ENCODE peak calls at places on chromosomes 4 and X, in six cellular contexts. R is HCT116, P is astrocyte of the spinal cord, H is fibroblast of the aortic adventitia, K is fibroblast of mammary gland, V is cardiac fibroblast. L is an unnamed sample.

GRCh38 chr4:156971623-156972369 is at the start of gene PDGFC:
- DNase-seq in H (peak; percentile 52), P (peak; percentile 83), V (peak; percentile 78), K (peak; percentile 61), R (no peak), L (no peak)

GRCh38 chr4:26233350-26233749 is 87.5 kb upstream of the RBPJ start:
- DNase-seq in V (no peak), K (no peak), R (no peak), P (no peak), H (no peak), L (no peak)

GRCh38 chr4:104989363-104989762 is 157.3 kb upstream of the TET2 start:
- DNase-seq in K (peak; percentile 47), V (peak; percentile 5), R (no peak), P (peak; percentile 62), H (peak; percentile 6), L (no peak)

GRCh38 chr4:76011700-76012387 is 4.5 kb upstream of the CXCL9 start:
- DNase-seq in H (peak; percentile 84), P (peak; percentile 71), R (no peak), V (peak; percentile 71), K (peak; percentile 86), L (no peak)

GRCh38 chr4:160701671-160702070 is 1462.1 kb downstream of the FSTL5 start:
- DNase-seq in P (no peak), R (no peak), V (no peak), K (no peak), H (no peak), L (no peak)

GRCh38 chr4:26034849-26035248 is 120.8 kb downstream of the SMIM20 start:
- DNase-seq in K (no peak), R (no peak), H (no peak), V (no peak), P (no peak), L (no peak)

GRCh38 chr4:183478926-183479325 is 25.9 kb upstream of the ING2 start:
- DNase-seq in P (no peak), V (no peak), H (peak; percentile 16), K (peak; percentile 25), R (no peak), L (no peak)

GRCh38 chrX:119646515-119646914 is 40.3 kb upstream of the NKRF start:
- DNase-seq in H (no peak), R (no peak), P (no peak), V (no peak), K (no peak), L (no peak)

GRCh38 chrX:37787353-37787869 is 7.6 kb downstream of the CYBB start:
- DNase-seq in H (no peak), R (no peak), K (no peak), V (no peak), P (no peak), L (no peak)

GRCh38 chrX:97863261-97863660 is 979.6 kb downstream of the RPA4 start:
- DNase-seq in R (no peak), K (no peak), V (no peak), H (no peak), P (no peak), L (no peak)

GRCh38 chr4:27366424-27366823 is 505.8 kb downstream of the STIM2 start:
- DNase-seq in K (peak; percentile 87), V (peak; percentile 3), R (no peak), P (peak; percentile 92), H (peak; percentile 97), L (no peak)

GRCh38 chr4:54499308-54500074 is 158.3 kb upstream of the KIT start:
- DNase-seq in V (no peak), K (no peak), R (no peak), P (peak; percentile 79), H (no peak), L (no peak)

GRCh38 chr4:17236686-17237085 is 275.2 kb downstream of the QDPR start:
- DNase-seq in V (peak; percentile 31), H (peak; percentile 74), K (peak; percentile 81), P (peak; percentile 37), R (no peak), L (no peak)

GRCh38 chrX:327660-328126 is 9.1 kb upstream of the GTPBP6 start:
- DNase-seq in V (no peak), P (no peak), R (no peak), H (no peak), K (no peak), L (no peak)

GRCh38 chr4:336099-336892 is 1.3 kb upstream of the ZNF141 start:
- DNase-seq in R (no peak), V (peak; percentile 22), P (no peak), K (peak; percentile 14), H (peak; percentile 2), L (no peak)

GRCh38 chr4:40718571-40718970 is 31.2 kb upstream of the NSUN7 start:
- DNase-seq in H (no peak), P (no peak), V (no peak), K (no peak), R (no peak), L (no peak)

GRCh38 chr4:18366136-18366535 is 344.6 kb upstream of the LCORL start:
- DNase-seq in V (no peak), K (no peak), P (no peak), H (no peak), R (no peak), L (no peak)

GRCh38 chr4:77820836-77821561 is 1.8 kb upstream of the CNOT6L start:
- DNase-seq in P (no peak), V (peak; percentile 13), H (peak; percentile 56), R (no peak), K (peak; percentile 14), L (no peak)

GRCh38 chr4:86757468-86757867 is 91.7 kb downstream of the SLC10A6 start:
- DNase-seq in H (no peak), P (no peak), V (no peak), K (no peak), R (no peak), L (no peak)

GRCh38 chr4:186029731-186030421 is 39.1 kb upstream of the TLR3 start:
- DNase-seq in H (peak; percentile 93), R (no peak), K (peak; percentile 9), P (peak; percentile 69), V (peak; percentile 94), L (no peak)

GRCh38 chrX:49209434-49210251 is 9.7 kb upstream of the SYP start:
- DNase-seq in R (no peak), V (no peak), P (no peak), H (no peak), K (peak; percentile 26), L (no peak)

GRCh38 chrX:44019911-44020310 is 46.7 kb upstream of the NDP start:
- DNase-seq in R (no peak), H (no peak), P (no peak), K (no peak), V (no peak), L (no peak)

GRCh38 chrX:24435038-24435437 is 30.0 kb upstream of the PDK3 start:
- DNase-seq in P (no peak), V (no peak), K (no peak), R (no peak), H (no peak), L (no peak)

GRCh38 chrX:38192007-38192625 is 28.6 kb downstream of the SRPX start:
- DNase-seq in V (no peak), H (no peak), K (peak; percentile 29), P (no peak), R (no peak), L (no peak)

GRCh38 chrX:129553619-129554288 is 13.7 kb downstream of the OCRL start:
- DNase-seq in V (no peak), P (no peak), K (no peak), H (no peak), R (no peak), L (peak; percentile 18)

GRCh38 chr4:990746-991367 is 2.3 kb downstream of the SLC26A1 start:
- DNase-seq in R (no peak), P (no peak), H (no peak), K (no peak), V (no peak), L (no peak)

GRCh38 chr4:94344457-94344856 is 1.8 kb upstream of the HPGDS start:
- DNase-seq in H (no peak), R (no peak), P (no peak), K (no peak), V (no peak), L (no peak)

GRCh38 chr4:118776166-118776954 is 59.6 kb downstream of the SEC24D start:
- DNase-seq in K (peak; percentile 68), V (peak; percentile 83), R (no peak), H (peak; percentile 87), P (peak; percentile 68), L (no peak)

GRCh38 chr4:115596265-115597001 is 483.0 kb upstream of the NDST4 start:
- DNase-seq in R (no peak), P (no peak), H (no peak), V (no peak), K (no peak), L (no peak)
- H3K4me3 ChIP-seq in R (no peak overlapping the region), P (no peak overlapping the region), H (no peak overlapping the region), V (no peak overlapping the region), K (no peak overlapping the region), L (no peak overlapping the region)

GRCh38 chrX:74925210-74926088 is at the start of gene NEXMIF:
- DNase-seq in K (peak; percentile 7), V (peak; percentile 13), H (no peak), P (no peak), R (no peak), L (no peak)
- TF ChIP-seq CTCF in K (no peak), V (peak; percentile 14), H (peak; percentile 12), P (peak; percentile 18), R (no peak), L (peak; percentile 30)

DNA sequence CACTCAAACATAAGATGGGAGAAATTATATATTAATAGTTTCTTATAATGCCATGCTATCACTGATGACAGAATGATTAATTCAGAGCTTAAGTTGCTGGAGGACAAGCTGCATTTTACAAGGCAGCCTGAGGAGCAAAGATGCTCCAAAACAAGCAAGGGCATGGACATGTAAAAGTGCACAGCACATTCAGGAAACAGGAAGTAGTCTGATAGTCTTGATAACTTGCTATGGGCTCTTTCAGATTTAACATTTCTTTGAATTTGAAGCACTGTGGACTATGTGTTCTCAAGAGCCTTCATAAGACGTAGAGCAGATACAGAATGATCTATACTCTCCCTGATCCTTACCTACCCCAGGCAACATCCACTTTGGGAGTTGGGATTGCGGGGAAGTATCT is 50.0 kb downstream of the AMMECR1 start:
- DNase-seq in H (no peak), K (no peak), P (no peak), R (no peak), V (no peak), L (no peak)
- H3K4me3 ChIP-seq in H (no peak overlapping the region), K (no peak overlapping the region), P (no peak overlapping the region), R (no peak overlapping the region), V (no peak overlapping the region), L (no peak overlapping the region)

GRCh38 chr4:182091128-182091527 is 152.1 kb upstream of the TENM3 start:
- DNase-seq in R (no peak), K (no peak), V (no peak), H (no peak), P (no peak), L (no peak)

GRCh38 chr4:182090186-182090585 is 153.0 kb upstream of the TENM3 start:
- DNase-seq in V (no peak), H (no peak), R (no peak), K (no peak), P (no peak), L (no peak)

GRCh38 chr4:182085051-182085480 is 158.1 kb upstream of the TENM3 start:
- DNase-seq in V (no peak), P (peak; percentile 78), R (no peak), K (no peak), H (no peak), L (no peak)

GRCh38 chr4:182093431-182093831 is 149.8 kb upstream of the TENM3 start:
- DNase-seq in K (no peak), H (no peak), P (peak; percentile 36), R (no peak), V (no peak), L (no peak)

GRCh38 chr4:182089326-182089725 is 153.9 kb upstream of the TENM3 start:
- DNase-seq in R (peak; percentile 2), H (peak; percentile 17), P (no peak), K (peak; percentile 22), V (no peak), L (no peak)
- TF ChIP-seq CTCF in R (peak; percentile 67), H (no peak), P (no peak), K (peak; percentile 31), V (no peak), L (peak; percentile 24)